ENCODE peak calls at places on chromosomes 2 and 18, in six cellular contexts. G, V, D, R, S and U are unnamed samples.

GRCh38 chr2:73821227-73821626 is 7.5 kb upstream of the STAMBP start:
- DNase-seq in G (no peak), V (no peak), D (no peak), R (peak), S (no peak), U (peak)

GRCh38 chr2:162161634-162162033 is 9.6 kb upstream of the GCG start:
- DNase-seq in G (no peak), V (no peak), D (no peak), R (no peak), S (no peak), U (no peak)

GRCh38 chr2:166382-166781 is 97.5 kb downstream of the SH3YL1 start:
- DNase-seq in G (no peak), V (no peak), D (no peak), R (peak), S (no peak), U (no peak)

GRCh38 chr2:215422676-215423075 is 13.2 kb downstream of the FN1 start:
- DNase-seq in G (no peak), V (no peak), D (no peak), R (no peak), S (no peak), U (no peak)

GRCh38 chr18:28916436-28916835 is 739.5 kb upstream of the CDH2 start:
- DNase-seq in G (no peak), V (no peak), D (no peak), R (no peak), S (no peak), U (no peak)

GRCh38 chr2:219720956-219721355 is 93.5 kb downstream of the SLC4A3 start:
- DNase-seq in G (no peak), V (no peak), D (no peak), R (no peak), S (no peak), U (no peak)

GRCh38 chr18:47513614-47514013 is 262.2 kb upstream of the SKOR2 start:
- DNase-seq in G (no peak), V (no peak), D (no peak), R (no peak), S (no peak), U (no peak)

GRCh38 chr2:10966741-10967140 is 55.0 kb downstream of the KCNF1 start:
- DNase-seq in G (no peak), V (no peak), D (no peak), R (no peak), S (no peak), U (no peak)

GRCh38 chr2:135875491-135876065 is 665 bp downstream of the MCM6 start:
- DNase-seq in G (peak), V (peak), D (peak), R (peak), S (peak), U (peak)

DNA sequence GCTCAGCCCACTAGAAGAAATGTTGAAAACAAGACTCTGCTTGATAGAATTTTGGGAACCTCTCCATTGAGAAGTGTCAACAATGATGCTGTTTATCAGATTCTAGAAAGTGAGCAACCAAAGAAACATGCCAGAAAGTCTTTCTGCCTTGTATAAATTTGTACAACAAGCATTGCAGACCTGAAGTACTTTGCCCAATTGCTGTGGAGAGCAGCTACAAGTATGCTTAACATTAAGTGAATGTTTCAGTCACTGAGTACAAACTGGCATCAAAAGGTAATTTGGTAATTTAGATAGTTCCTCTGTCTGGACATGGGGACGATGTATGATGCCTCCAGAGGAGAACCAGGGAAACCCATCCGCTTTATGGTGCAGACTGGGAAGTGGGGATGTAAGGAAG is 33.4 kb upstream of the SKA1 start:
- DNase-seq in G (no peak), V (no peak), D (no peak), R (no peak), S (no peak), U (no peak)
- TF ChIP-seq CTCF in G (no peak), V (no peak), D (no peak), R (no peak), S (no peak), U (no peak)

GRCh38 chr2:205659922-205660321 is 22.4 kb upstream of the NRP2 start:
- DNase-seq in G (no peak), V (no peak), D (no peak), R (no peak), S (no peak), U (no peak)
- TF ChIP-seq CTCF in G (no peak), V (no peak), D (no peak), R (no peak), S (no peak), U (no peak)

DNA sequence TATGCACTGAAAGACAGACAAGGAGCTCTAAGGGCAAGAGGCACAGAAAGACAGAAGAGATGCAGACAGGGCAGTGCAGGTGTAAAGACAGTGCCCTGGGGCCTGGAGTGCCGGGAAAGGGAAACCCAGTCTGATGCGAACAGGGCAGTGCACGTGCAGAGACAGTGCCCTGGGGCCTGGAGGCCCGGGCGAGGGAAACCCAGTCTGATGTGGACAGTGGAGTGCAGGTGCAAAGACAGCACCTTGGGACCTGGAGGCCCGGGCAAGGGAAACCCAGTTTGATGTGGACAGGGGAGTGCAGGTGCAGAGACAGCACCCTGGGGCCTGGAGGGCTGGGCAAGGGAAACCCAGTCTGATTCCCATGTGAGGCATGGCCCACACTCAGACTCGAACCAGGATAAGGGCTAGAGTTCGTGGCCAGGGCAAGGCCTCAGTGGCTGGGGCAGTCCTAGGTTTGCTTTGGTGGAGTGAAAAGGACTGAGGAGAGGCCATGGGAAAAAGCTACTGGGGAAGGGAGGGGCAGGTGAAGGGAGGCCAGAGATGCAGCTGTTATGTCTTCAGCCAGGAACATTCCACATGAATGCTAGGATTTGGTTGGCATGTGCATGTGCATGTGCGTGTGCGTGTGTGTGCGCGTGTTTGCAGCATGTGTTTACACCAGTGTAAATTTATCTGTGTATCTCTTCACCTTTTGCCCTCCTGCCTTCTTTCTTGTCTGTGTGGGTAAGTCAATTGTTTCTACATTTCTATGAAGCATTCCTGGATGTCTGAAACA is 39.0 kb upstream of the DNMT3A start:
- DNase-seq in G (peak), V (no peak), D (peak), R (no peak), S (no peak), U (no peak)
- TF ChIP-seq CTCF in G (no peak), V (no peak), D (no peak), R (no peak), S (no peak), U (no peak)

GRCh38 chr2:223781560-223781959 is 55.8 kb downstream of the AP1S3 start:
- DNase-seq in G (no peak), V (no peak), D (no peak), R (no peak), S (no peak), U (no peak)

GRCh38 chr2:223784221-223784772 is 53.1 kb downstream of the AP1S3 start:
- DNase-seq in G (no peak), V (no peak), D (no peak), R (no peak), S (no peak), U (no peak)

GRCh38 chr2:223774193-223774592 is 63.2 kb downstream of the AP1S3 start:
- DNase-seq in G (no peak), V (no peak), D (no peak), R (no peak), S (no peak), U (no peak)

DNA sequence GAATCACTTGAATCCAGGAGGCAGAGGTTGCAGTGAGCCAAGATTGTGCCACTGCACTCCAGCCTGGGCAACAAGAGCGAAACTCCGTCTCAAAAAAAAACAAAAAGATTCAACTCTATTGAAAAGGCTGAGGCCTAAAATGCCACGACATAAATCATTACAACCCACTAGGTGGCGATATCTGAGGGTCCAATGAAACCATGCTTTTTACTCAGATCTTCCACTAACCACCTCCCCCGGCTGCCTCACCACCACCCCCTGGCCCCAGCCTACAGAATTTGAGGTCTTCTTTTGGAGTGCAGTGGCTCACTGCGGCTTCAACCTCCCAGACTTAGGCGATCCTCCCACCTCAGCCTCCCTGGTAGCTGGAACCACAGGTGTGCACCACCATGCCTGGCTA is 57.5 kb downstream of the AP1S3 start:
- DNase-seq in G (no peak), V (no peak), D (no peak), R (peak), S (peak), U (peak)
- TF ChIP-seq CTCF in G (peak), V (peak), D (no peak), R (no peak), S (no peak), U (peak)

DNA sequence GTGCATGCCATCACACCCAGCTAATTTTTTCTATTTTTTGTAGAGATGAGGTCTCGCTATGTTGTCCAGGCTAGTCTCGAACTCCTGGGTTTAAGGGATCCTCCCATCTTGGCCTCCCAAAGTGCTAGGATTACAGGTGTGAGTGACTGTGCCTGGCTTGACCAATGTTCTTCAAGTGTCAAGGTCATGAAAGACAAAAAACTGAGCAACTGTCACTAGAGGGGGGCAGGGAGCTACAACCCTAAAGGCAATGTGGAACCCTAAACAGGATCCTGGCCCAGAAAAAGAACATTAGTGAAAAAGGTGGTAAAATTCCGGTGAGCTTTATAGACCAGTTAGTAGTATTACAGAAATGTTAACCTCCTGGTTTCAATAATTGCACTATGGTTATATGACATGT is 7.3 kb downstream of the MYO5B start:
- DNase-seq in G (no peak), V (no peak), D (no peak), R (no peak), S (no peak), U (no peak)
- TF ChIP-seq CTCF in G (no peak), V (no peak), D (no peak), R (no peak), S (no peak), U (no peak)

GRCh38 chr2:4992226-4992625 is 700.0 kb upstream of the SOX11 start:
- DNase-seq in G (no peak), V (no peak), D (no peak), R (no peak), S (peak), U (no peak)
- TF ChIP-seq CTCF in G (no peak), V (no peak), D (no peak), R (no peak), S (peak), U (no peak)